ENCODE peak calls at places on chromosome 21, in nine cellular contexts. X, E, V, C, L, Y, N, Z and G are unnamed samples.

GRCh38 chr21:37552496-37553399 is 186.2 kb downstream of the DYRK1A start:
- DNase-seq in X (peak), E (no peak), V (no peak), C (no peak), L (no peak), Y (no peak), N (no peak), Z (peak), G (no peak)

GRCh38 chr21:44454747-44455523 is at the start of gene LRRC3:
- DNase-seq in X (peak), E (peak), V (no peak), C (peak), L (peak), Y (peak), N (peak), Z (peak), G (peak)

GRCh38 chr21:32020551-32020950 is 147.7 kb downstream of the HUNK start:
- DNase-seq in X (no peak), E (no peak), V (no peak), C (no peak), L (no peak), Y (no peak), N (no peak), Z (no peak), G (no peak)

GRCh38 chr21:37166733-37167132 is 93.7 kb downstream of the TTC3 start:
- DNase-seq in X (no peak), E (no peak), V (peak), C (no peak), L (no peak), Y (no peak), N (no peak), Z (peak), G (no peak)

GRCh38 chr21:18663663-18664062 is 260.1 kb upstream of the TMPRSS15 start:
- DNase-seq in X (no peak), E (no peak), V (no peak), C (no peak), L (no peak), Y (no peak), N (no peak), Z (no peak), G (no peak)

GRCh38 chr21:38290809-38291208 is 34.0 kb downstream of the KCNJ15 start:
- DNase-seq in X (no peak), E (no peak), V (no peak), C (no peak), L (no peak), Y (no peak), N (no peak), Z (no peak), G (no peak)

GRCh38 chr21:44293551-44294231 is 6.2 kb upstream of the PFKL start:
- DNase-seq in X (no peak), E (no peak), V (no peak), C (no peak), L (no peak), Y (no peak), N (no peak), Z (no peak), G (no peak)

GRCh38 chr21:44925027-44925755 is 4.5 kb upstream of the ITGB2 start:
- DNase-seq in X (peak), E (no peak), V (no peak), C (no peak), L (no peak), Y (no peak), N (no peak), Z (no peak), G (no peak)

GRCh38 chr21:25507522-25507921 is 99.8 kb downstream of the MRPL39 start:
- DNase-seq in X (no peak), E (no peak), V (no peak), C (no peak), L (no peak), Y (no peak), N (no peak), Z (no peak), G (no peak)

GRCh38 chr21:44354775-44355771 is 1.7 kb downstream of the TRPM2 start:
- DNase-seq in X (peak), E (no peak), V (no peak), C (no peak), L (no peak), Y (no peak), N (no peak), Z (no peak), G (no peak)

GRCh38 chr21:28156590-28156989 is 836.1 kb downstream of the LTN1 start:
- DNase-seq in X (no peak), E (no peak), V (no peak), C (no peak), L (no peak), Y (no peak), N (no peak), Z (no peak), G (no peak)

GRCh38 chr21:36788116-36788515 is 89.2 kb downstream of the SIM2 start:
- DNase-seq in X (peak), E (no peak), V (peak), C (no peak), L (no peak), Y (no peak), N (no peak), Z (no peak), G (no peak)

GRCh38 chr21:33608559-33608958 is 20.1 kb upstream of the DONSON start:
- DNase-seq in X (no peak), E (no peak), V (no peak), C (no peak), L (no peak), Y (no peak), N (no peak), Z (no peak), G (no peak)

GRCh38 chr21:35204850-35205564 is 155.9 kb upstream of the RUNX1 start:
- DNase-seq in X (peak), E (peak), V (peak), C (peak), L (no peak), Y (no peak), N (no peak), Z (no peak), G (no peak)